ENCODE peak calls at places on chromosomes 1 and 21, in ten cellular contexts. V is NCI-H510A; E is GM04504; U is activated naive CD4-positive, alpha-beta T cell treated with Interleukin-2 at 50 U/mL for 16 hours; Y is nephron progenitor cell; R is suprapubic skin; C is K562; Z is amniotic stem cell; J is stimulated activated CD4-positive, alpha-beta T cell treated with anti-CD3 and anti-CD28 coated beads, Interleukin-1b, Interleukin-23, amount 100 ng/mL, for 4 hours; G is CD4-positive, CD25-positive, alpha-beta regulatory T cell. N is an unnamed sample.

GRCh38 chr1:157154940-157155514 is 16.8 kb upstream of the ETV3 start:
- DNase-seq in U (no peak), Z (no peak), R (no peak), C (peak), J (no peak), Y (no peak), E (no peak), G (no peak), V (no peak), N (no peak)

GRCh38 chr1:150549496-150550221 is 451 bp downstream of the ADAMTSL4 start:
- DNase-seq in U (no peak), V (no peak), R (no peak), E (no peak), G (no peak), J (no peak), Z (no peak), Y (peak), C (no peak), N (peak)

GRCh38 chr1:21663951-21664805 is 5.0 kb downstream of the RAP1GAP start:
- DNase-seq in V (no peak), G (no peak), J (no peak), R (peak), Y (no peak), E (no peak), C (peak), Z (no peak), U (no peak), N (peak)

GRCh38 chr1:210376836-210377377 is 48.2 kb downstream of the HHAT start:
- DNase-seq in U (no peak), G (no peak), J (no peak), Y (no peak), V (no peak), Z (no peak), C (no peak), R (no peak), E (no peak), N (no peak)

GRCh38 chr1:91742848-91743292 is 143.1 kb downstream of the TGFBR3 start:
- DNase-seq in Y (no peak), G (no peak), V (peak), R (no peak), U (no peak), J (no peak), C (no peak), E (no peak), Z (no peak), N (peak)

GRCh38 chr1:28160677-28161328 is 15.7 kb downstream of the PTAFR start:
- DNase-seq in J (no peak), E (peak), Z (no peak), Y (no peak), C (no peak), U (no peak), R (no peak), G (no peak), V (no peak), N (peak)

GRCh38 chr1:116205941-116206679 is 94.9 kb downstream of the MAB21L3 start:
- DNase-seq in J (no peak), C (no peak), Z (no peak), Y (no peak), E (no peak), G (no peak), V (no peak), U (no peak), R (no peak), N (no peak)

GRCh38 chr1:25550683-25551310 is 7.4 kb downstream of the LDLRAP1 start:
- DNase-seq in U (no peak), R (no peak), C (no peak), Z (no peak), J (no peak), G (no peak), E (no peak), V (no peak), Y (no peak), N (no peak)

GRCh38 chr1:160061376-160062100 is 8.4 kb downstream of the KCNJ10 start:
- DNase-seq in E (no peak), V (no peak), R (no peak), C (peak), Z (no peak), G (no peak), U (no peak), Y (no peak), J (no peak), N (no peak)

GRCh38 chr21:35711661-35712060 is 348.7 kb downstream of the SETD4 start:
- DNase-seq in Z (no peak), V (no peak), E (no peak), J (no peak), G (no peak), R (no peak), C (no peak), Y (no peak), U (no peak), N (no peak)

GRCh38 chr1:221192055-221192454 is 312.8 kb downstream of the HLX start:
- DNase-seq in V (no peak), E (no peak), Z (no peak), U (no peak), J (no peak), Y (no peak), G (no peak), C (no peak), R (no peak), N (no peak)

GRCh38 chr1:118650084-118650807 is 337.9 kb downstream of the TBX15 start:
- DNase-seq in G (no peak), J (no peak), C (no peak), Y (no peak), E (no peak), U (no peak), Z (no peak), V (no peak), R (no peak), N (no peak)

GRCh38 chr1:204506091-204506968 is 9.9 kb upstream of the MDM4 start:
- DNase-seq in R (peak), V (peak), E (peak), U (peak), C (peak), Z (peak), Y (peak), G (peak), J (peak), N (peak)

GRCh38 chr1:204287466-204287881 is 72.3 kb downstream of the PLEKHA6 start:
- DNase-seq in U (no peak), E (no peak), G (no peak), J (no peak), R (no peak), V (no peak), Z (no peak), C (no peak), Y (no peak), N (no peak)

GRCh38 chr1:232369451-232369850 is 260.5 kb downstream of the SIPA1L2 start:
- DNase-seq in Z (no peak), E (no peak), V (no peak), U (no peak), R (no peak), J (no peak), Y (no peak), C (no peak), G (no peak), N (no peak)

GRCh38 chr1:150512846-150513245 is 2.7 kb upstream of the FALEC start:
- DNase-seq in U (no peak), J (no peak), R (no peak), Z (no peak), C (no peak), Y (no peak), G (no peak), E (no peak), V (no peak), N (no peak)

GRCh38 chr1:37602750-37603694 is 7.3 kb upstream of the GNL2 start:
- DNase-seq in E (no peak), Z (no peak), J (no peak), R (no peak), U (peak), C (peak), Y (peak), G (peak), V (peak), N (no peak)

GRCh38 chr1:28885472-28885877 is 28.9 kb upstream of the EPB41 start:
- DNase-seq in J (no peak), G (no peak), U (peak), V (no peak), Z (no peak), C (no peak), Y (no peak), R (no peak), E (no peak), N (no peak)

GRCh38 chr1:177185209-177185608 is 14.5 kb downstream of the BRINP2 start:
- DNase-seq in G (no peak), R (no peak), Y (no peak), C (peak), J (no peak), Z (no peak), V (no peak), U (no peak), E (no peak), N (no peak)

GRCh38 chr1:160171978-160172377 is 18.4 kb upstream of the CASQ1 start:
- DNase-seq in Y (no peak), U (no peak), C (no peak), V (no peak), Z (no peak), G (no peak), E (no peak), J (no peak), R (no peak), N (no peak)

GRCh38 chr1:227729881-227730629 is 5.0 kb downstream of the JMJD4 start:
- DNase-seq in U (peak), V (peak), J (no peak), R (no peak), Y (peak), Z (peak), G (no peak), C (peak), E (peak), N (peak)

GRCh38 chr1:109133815-109134214 is 19.9 kb downstream of the ELAPOR1 start:
- DNase-seq in Z (no peak), C (no peak), Y (peak), J (no peak), G (no peak), R (no peak), U (no peak), E (no peak), V (no peak), N (peak)

GRCh38 chr21:44083631-44084291 is 23.4 kb upstream of the PWP2 start:
- DNase-seq in J (no peak), U (peak), E (no peak), R (peak), Z (no peak), V (no peak), C (no peak), G (peak), Y (no peak), N (no peak)

GRCh38 chr1:209884665-209885117 is 53.3 kb upstream of the SYT14 start:
- DNase-seq in U (peak), Z (peak), J (peak), R (no peak), E (peak), G (no peak), V (no peak), C (peak), Y (no peak), N (peak)

GRCh38 chr1:213830371-213830770 is 157.4 kb upstream of the PROX1 start:
- DNase-seq in E (no peak), V (no peak), C (no peak), J (no peak), Y (no peak), R (no peak), U (no peak), G (no peak), Z (no peak), N (no peak)

GRCh38 chr1:231590453-231591198 is 36.0 kb upstream of the DISC1 start:
- DNase-seq in J (no peak), C (no peak), U (peak), V (peak), Z (peak), G (peak), Y (peak), E (peak), R (no peak), N (no peak)

GRCh38 chr21:14306143-14306907 is 76.6 kb downstream of the HSPA13 start:
- DNase-seq in Z (no peak), E (no peak), C (no peak), R (no peak), U (no peak), G (no peak), Y (no peak), J (no peak), V (no peak), N (no peak)

GRCh38 chr1:209769956-209770355 is 14.1 kb downstream of the TRAF3IP3 start:
- DNase-seq in U (no peak), V (no peak), R (no peak), Z (no peak), Y (no peak), C (no peak), G (no peak), E (no peak), J (no peak), N (no peak)

GRCh38 chr21:26061437-26061836 is 109.1 kb downstream of the APP start:
- DNase-seq in Z (no peak), G (no peak), C (no peak), E (peak), Y (no peak), J (no peak), V (no peak), U (no peak), R (no peak), N (no peak)

GRCh38 chr1:13702425-13703127 is 2.6 kb downstream of the PRDM2 start:
- DNase-seq in Z (no peak), J (peak), C (no peak), V (no peak), E (no peak), G (peak), Y (no peak), U (peak), R (no peak), N (no peak)

GRCh38 chr1:111290640-111291039 is at the start of gene CHIA:
- DNase-seq in G (no peak), C (no peak), V (peak), Y (no peak), U (no peak), J (no peak), E (no peak), Z (no peak), R (no peak), N (no peak)

GRCh38 chr1:156703741-156704140 is 1.6 kb downstream of the CRABP2 start:
- DNase-seq in C (no peak), R (no peak), J (no peak), U (no peak), Z (no peak), E (no peak), G (no peak), V (no peak), Y (no peak), N (no peak)

GRCh38 chr1:77156214-77156613 is 63.0 kb downstream of the PIGK start:
- DNase-seq in Z (no peak), R (no peak), E (no peak), G (no peak), V (no peak), U (no peak), C (no peak), Y (no peak), J (no peak), N (no peak)

GRCh38 chr1:232853994-232854532 is 48.8 kb downstream of the MAP10 start:
- DNase-seq in Z (peak), Y (no peak), C (no peak), G (no peak), U (no peak), R (no peak), V (no peak), J (no peak), E (peak), N (no peak)

N was measured in aorta.